ENCODE peak calls at places on chromosomes 5 and 9, in five cellular contexts. P, U, H, G and R are unnamed samples.

GRCh38 chr5:127799293-127799905 is 96.2 kb downstream of the CCDC192 start:
- DNase-seq in H (no peak), G (no peak), P (no peak), U (no peak), R (no peak)

GRCh38 chr5:91906027-91906426 is 522.9 kb upstream of the ARRDC3 start:
- DNase-seq in H (no peak), G (no peak), U (no peak), P (no peak), R (no peak)

GRCh38 chr5:168651654-168652053 is 72.5 kb upstream of the PANK3 start:
- DNase-seq in P (peak), U (no peak), H (peak), G (no peak), R (no peak)

GRCh38 chr5:43482490-43483064 is 1.1 kb downstream of the TMEM267 start:
- DNase-seq in G (peak), U (no peak), H (peak), P (no peak), R (no peak)

GRCh38 chr5:80672140-80672736 is 17.5 kb upstream of the DHFR start:
- DNase-seq in U (peak), P (no peak), H (peak), G (peak), R (peak)

GRCh38 chr5:5089895-5090649 is 50.1 kb upstream of the ADAMTS16 start:
- DNase-seq in H (no peak), G (no peak), P (no peak), U (no peak), R (no peak)

GRCh38 chr5:125485003-125485641 is 738.7 kb upstream of the ZNF608 start:
- DNase-seq in U (no peak), P (peak), G (peak), H (peak), R (no peak)

GRCh38 chr9:91056917-91057316 is 255.3 kb downstream of the SYK start:
- DNase-seq in P (no peak), H (no peak), G (no peak), U (no peak), R (no peak)

GRCh38 chr9:12785251-12785880 is 10.5 kb downstream of the LURAP1L start:
- DNase-seq in G (no peak), P (no peak), U (no peak), H (no peak), R (no peak)

GRCh38 chr9:72894342-72894741 is 58.5 kb downstream of the ALDH1A1 start:
- DNase-seq in H (peak), U (no peak), G (no peak), P (no peak), R (no peak)

GRCh38 chr9:113588242-113588810 is 124.8 kb downstream of the RGS3 start:
- DNase-seq in P (no peak), H (no peak), U (no peak), G (no peak), R (no peak)

GRCh38 chr5:1983401-1983800 is 100.7 kb upstream of the IRX4 start:
- DNase-seq in H (no peak), U (no peak), G (no peak), P (no peak), R (no peak)

GRCh38 chr9:16784002-16784401 is 86.5 kb downstream of the BNC2 start:
- DNase-seq in U (no peak), G (no peak), H (no peak), P (no peak), R (no peak)

GRCh38 chr5:132428811-132429440 is 59.4 kb downstream of the SLC22A5 start:
- DNase-seq in U (no peak), P (no peak), H (no peak), G (no peak), R (no peak)

GRCh38 chr9:131432050-131432449 is 38.2 kb downstream of the PRRC2B start:
- DNase-seq in H (no peak), U (no peak), P (no peak), G (no peak), R (no peak)

GRCh38 chr5:107257885-107258520 is 412.7 kb downstream of the EFNA5 start:
- DNase-seq in U (no peak), G (no peak), P (no peak), H (no peak), R (no peak)

GRCh38 chr5:51544386-51544785 is 161.1 kb downstream of the ISL1 start:
- DNase-seq in P (no peak), G (no peak), H (no peak), U (no peak), R (no peak)

GRCh38 chr9:715310-715709 is 126.2 kb upstream of the DMRT1 start:
- DNase-seq in H (no peak), G (no peak), U (no peak), P (no peak), R (no peak)

GRCh38 chr9:134655591-134656333 is 14.2 kb downstream of the COL5A1 start:
- DNase-seq in H (no peak), P (no peak), G (no peak), U (no peak), R (no peak)

GRCh38 chr5:135660826-135661555 is 82.2 kb upstream of the CXCL14 start:
- DNase-seq in H (no peak), P (no peak), G (peak), U (no peak), R (no peak)